ENCODE peak calls at places on chromosome 20, in ten cellular contexts. Y is HL-60, S is pancreas, K is astrocyte of the spinal cord, G is brain microvascular endothelial cell, Q is body of pancreas, J is mammary epithelial cell, D is AG04449, Z is Calu3, E is cardiac fibroblast. P is an unnamed sample.

GRCh38 chr20:44526129-44526528 is 4.3 kb upstream of the SERINC3 start:
- DNase-seq in Q (no peak), G (peak), E (peak), J (peak), Z (peak), K (peak), D (no peak), S (no peak), Y (no peak), P (no peak)

GRCh38 chr20:45913105-45913504 is 1.1 kb upstream of the PLTP start:
- DNase-seq in K (no peak), E (peak), S (no peak), Y (no peak), G (no peak), J (no peak), Q (no peak), Z (no peak), D (no peak), P (no peak)

GRCh38 chr20:12305555-12305954 is 387.9 kb downstream of the BTBD3 start:
- DNase-seq in E (no peak), Y (no peak), G (no peak), D (no peak), Z (no peak), S (no peak), Q (no peak), K (no peak), J (no peak), P (no peak)

GRCh38 chr20:59920944-59921343 is 12.5 kb downstream of the SYCP2 start:
- DNase-seq in K (no peak), G (no peak), J (no peak), E (no peak), Y (no peak), S (no peak), D (no peak), Q (no peak), Z (no peak), P (no peak)

GRCh38 chr20:34180460-34181108 is 60.6 kb upstream of the ASIP start:
- DNase-seq in Y (no peak), S (no peak), D (no peak), Q (peak), Z (peak), G (no peak), K (no peak), J (no peak), E (no peak), P (no peak)

GRCh38 chr20:19212524-19213502 is at the start of gene SLC24A3:
- DNase-seq in Y (peak), S (peak), K (peak), G (no peak), J (peak), Q (peak), E (peak), D (no peak), Z (peak), P (peak)

GRCh38 chr20:32920530-32921298 is 62.0 kb downstream of the EFCAB8 start:
- DNase-seq in J (no peak), G (no peak), Y (no peak), E (no peak), Q (no peak), Z (no peak), S (no peak), K (no peak), D (no peak), P (no peak)

GRCh38 chr20:9507544-9508239 is 6.7 kb upstream of the LAMP5 start:
- DNase-seq in K (no peak), J (no peak), E (no peak), G (no peak), S (no peak), Q (no peak), Y (no peak), Z (no peak), D (no peak), P (peak)

GRCh38 chr20:10580700-10581099 is 93.1 kb downstream of the JAG1 start:
- DNase-seq in D (no peak), Q (no peak), Z (no peak), J (no peak), E (no peak), K (no peak), Y (no peak), S (no peak), G (no peak), P (no peak)

GRCh38 chr20:45318948-45319347 is 10.8 kb upstream of the MATN4 start:
- DNase-seq in J (no peak), Q (no peak), K (no peak), S (no peak), G (no peak), Y (peak), D (no peak), E (no peak), Z (no peak), P (no peak)

GRCh38 chr20:47400685-47401084 is 44.2 kb upstream of the ZMYND8 start:
- DNase-seq in J (no peak), G (no peak), D (no peak), Q (no peak), Z (no peak), K (no peak), Y (no peak), S (no peak), E (no peak), P (no peak)

GRCh38 chr20:43691928-43692524 is 25.1 kb downstream of the MYBL2 start:
- DNase-seq in S (no peak), E (peak), D (no peak), K (peak), Z (peak), Q (peak), Y (peak), J (peak), G (peak), P (peak)

GRCh38 chr20:39717976-39718375 is 755.8 kb downstream of the DHX35 start:
- DNase-seq in D (no peak), G (no peak), K (no peak), J (no peak), Q (no peak), S (no peak), Y (no peak), Z (no peak), E (no peak), P (no peak)

GRCh38 chr20:3168079-3168828 is 5.1 kb downstream of the LZTS3 start:
- DNase-seq in Z (peak), S (peak), Y (no peak), Q (peak), J (no peak), E (no peak), G (no peak), D (no peak), K (no peak), P (peak)

GRCh38 chr20:45857836-45858250 is 429 bp downstream of the ZSWIM3 start:
- DNase-seq in Z (no peak), E (no peak), J (no peak), Q (no peak), Y (no peak), S (no peak), G (no peak), K (no peak), D (no peak), P (peak)

GRCh38 chr20:4925842-4926530 is 75.3 kb downstream of the SLC23A2 start:
- DNase-seq in Z (peak), G (peak), E (peak), Y (no peak), J (peak), Q (peak), D (no peak), K (peak), S (peak), P (no peak)

GRCh38 chr20:33914871-33915270 is 78.8 kb upstream of the RALY start:
- DNase-seq in K (peak), Z (peak), D (no peak), Q (no peak), J (peak), G (peak), S (no peak), E (peak), Y (no peak), P (peak)

GRCh38 chr20:15036938-15037337 is 699.5 kb upstream of the FLRT3 start:
- DNase-seq in S (no peak), J (no peak), G (no peak), Q (no peak), D (no peak), K (no peak), Y (no peak), Z (no peak), E (no peak), P (no peak)

GRCh38 chr20:843908-844307 is 10.4 kb downstream of the FAM110A start:
- DNase-seq in J (peak), K (no peak), G (no peak), Q (no peak), Y (no peak), D (no peak), E (no peak), Z (no peak), S (no peak), P (no peak)

GRCh38 chr20:18728165-18728866 is 85.3 kb upstream of the SCP2D1 start:
- DNase-seq in S (no peak), G (no peak), Z (no peak), Y (no peak), K (no peak), Q (no peak), D (no peak), E (no peak), J (no peak), P (peak)

GRCh38 chr20:10110151-10110550 is 75.4 kb downstream of the ANKEF1 start:
- DNase-seq in K (peak), S (no peak), E (no peak), D (no peak), Q (no peak), J (peak), Y (no peak), G (no peak), Z (no peak), P (no peak)

GRCh38 chr20:325889-326644 is 715 bp downstream of the SOX12 start:
- DNase-seq in J (peak), S (peak), E (peak), Q (peak), D (no peak), G (peak), K (peak), Z (peak), Y (peak), P (peak)

GRCh38 chr20:37911838-37912273 is 8.9 kb downstream of the VSTM2L start:
- DNase-seq in K (no peak), Y (no peak), G (no peak), E (peak), Z (no peak), D (no peak), S (no peak), Q (peak), J (peak), P (peak)

GRCh38 chr20:44717986-44718385 is 2.8 kb downstream of the CCN5 start:
- DNase-seq in D (no peak), E (no peak), J (no peak), Y (no peak), G (no peak), S (no peak), Z (peak), Q (no peak), K (no peak), P (no peak)

GRCh38 chr20:63903796-63904570 is 9.1 kb downstream of the DNAJC5 start:
- DNase-seq in J (no peak), Z (no peak), Q (no peak), K (no peak), Y (peak), E (no peak), D (no peak), G (no peak), S (peak), P (no peak)

GRCh38 chr20:47150403-47151152 is 205.9 kb downstream of the ZMYND8 start:
- DNase-seq in K (peak), Z (peak), G (peak), Q (peak), E (peak), S (no peak), D (no peak), Y (peak), J (peak), P (peak)

GRCh38 chr20:50284811-50285375 is 94.3 kb downstream of the CEBPB start:
- DNase-seq in J (no peak), G (no peak), Y (no peak), E (peak), K (peak), D (no peak), S (no peak), Z (no peak), Q (no peak), P (no peak)

GRCh38 chr20:34403908-34404307 is 40.8 kb downstream of the ITCH start:
- DNase-seq in J (no peak), E (no peak), D (no peak), K (no peak), Y (no peak), Z (no peak), Q (no peak), G (no peak), S (no peak), P (peak)

GRCh38 chr20:15475483-15475882 is 1097.8 kb downstream of the KIF16B start:
- DNase-seq in K (no peak), J (peak), S (peak), Q (peak), E (no peak), Z (peak), Y (no peak), G (no peak), D (no peak), P (no peak)

GRCh38 chr20:709864-710761 is 34.5 kb upstream of the SCRT2 start:
- DNase-seq in E (no peak), G (no peak), Z (no peak), D (no peak), J (no peak), Y (no peak), K (no peak), Q (no peak), S (no peak), P (no peak)

GRCh38 chr20:34299925-34300806 is 3.0 kb downstream of the AHCY start:
- DNase-seq in E (peak), Z (no peak), S (no peak), Y (no peak), Q (no peak), K (no peak), G (no peak), D (no peak), J (no peak), P (peak)

GRCh38 chr20:61127311-61128044 is 124.6 kb upstream of the CDH4 start:
- DNase-seq in E (peak), J (peak), G (peak), K (peak), D (peak), Z (no peak), Q (no peak), Y (no peak), S (no peak), P (no peak)

GRCh38 chr20:63857751-63858392 is 3.4 kb upstream of the ABHD16B start:
- DNase-seq in Z (no peak), K (peak), D (no peak), Y (no peak), S (peak), G (no peak), Q (no peak), E (no peak), J (no peak), P (no peak)

DNA sequence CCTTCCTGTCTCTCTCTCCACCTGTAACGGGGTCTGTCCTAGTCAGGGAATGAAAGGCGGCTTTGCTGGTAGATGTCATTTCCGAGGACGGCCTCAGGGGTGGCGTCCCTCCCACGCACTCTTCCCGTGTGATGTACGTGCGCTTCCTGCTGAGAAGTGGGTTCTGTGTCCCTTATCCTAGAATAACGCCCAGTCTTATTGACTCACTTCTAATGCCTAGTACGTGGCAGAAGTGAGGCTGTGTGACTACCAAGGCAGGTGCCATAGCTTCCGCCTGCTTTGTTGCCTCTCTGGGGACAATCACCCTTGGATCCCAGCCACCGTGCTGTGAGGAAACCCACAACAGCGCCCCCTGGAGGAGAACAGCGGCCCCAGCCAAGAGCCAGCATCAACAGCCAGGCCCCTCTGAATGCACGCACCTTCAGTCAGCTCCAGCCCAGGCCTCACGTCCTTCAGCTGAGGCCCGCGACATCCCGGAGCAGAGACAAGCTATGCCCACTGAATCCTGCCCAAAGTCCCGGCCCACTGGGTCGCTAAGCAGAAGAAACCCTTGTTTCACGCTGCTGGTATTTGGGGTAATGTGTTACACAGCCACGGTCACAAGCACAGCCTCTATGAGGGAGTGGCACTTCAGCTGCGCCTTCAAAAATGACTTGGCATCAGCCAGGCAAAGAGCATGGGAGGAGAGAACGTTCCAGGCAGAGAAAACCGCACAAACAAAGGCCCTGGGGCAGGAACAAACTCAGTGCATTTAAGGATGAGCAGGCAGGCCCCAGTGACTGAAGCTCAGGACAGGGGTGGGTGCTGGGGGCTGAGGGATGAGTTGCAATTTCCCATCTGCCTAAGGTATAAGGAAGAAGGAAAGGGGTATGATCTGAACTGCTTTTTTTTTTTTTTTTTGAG is 224.2 kb downstream of the NFATC2 start:
- DNase-seq in G (peak), Q (peak), S (peak), Z (peak), D (no peak), Y (peak), J (no peak), K (no peak), E (peak), P (peak)
- TF ChIP-seq CTCF in G (peak), Q (peak), S (peak), Z (peak), D (peak), Y (peak), J (peak), K (peak), E (peak), P (no peak)

GRCh38 chr20:54219751-54220426 is 12.0 kb downstream of the PFDN4 start:
- DNase-seq in Y (no peak), K (peak), E (peak), D (no peak), J (peak), Z (peak), S (no peak), Q (no peak), G (no peak), P (no peak)
- TF ChIP-seq CTCF in Y (peak), K (peak), E (peak), D (peak), J (peak), Z (peak), S (no peak), Q (peak), G (peak), P (peak)

DNA sequence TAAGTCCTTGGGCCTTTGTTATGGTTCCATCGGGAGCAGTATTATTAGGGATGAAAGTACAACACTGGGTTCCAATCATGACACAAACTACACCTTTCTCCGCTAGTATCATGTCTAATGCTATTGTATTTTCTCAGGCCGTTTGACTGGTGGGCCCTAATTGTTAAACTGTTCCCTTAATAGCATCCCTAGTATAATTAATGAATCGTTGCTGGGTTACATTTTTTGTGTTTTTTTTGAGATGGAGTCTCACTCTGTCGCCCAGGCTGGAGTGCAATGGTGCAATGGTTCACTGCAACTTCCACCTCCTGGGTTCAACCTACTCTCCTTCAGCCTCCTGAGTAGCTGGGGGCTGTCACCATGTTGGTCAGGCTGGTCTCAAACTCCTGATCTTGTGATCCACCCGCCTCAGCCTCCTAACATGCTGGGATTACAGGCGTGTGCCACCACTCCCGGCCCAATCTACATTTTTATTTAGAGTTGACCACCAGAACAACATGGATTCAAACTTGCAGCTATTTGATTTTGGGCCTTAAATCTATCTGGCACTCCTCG is 4.1 kb upstream of the ZNFX1 start:
- DNase-seq in S (no peak), D (no peak), Q (no peak), E (no peak), J (no peak), Y (no peak), G (no peak), Z (no peak), K (no peak), P (no peak)
- TF ChIP-seq CTCF in S (no peak), D (no peak), Q (no peak), E (no peak), J (no peak), Y (no peak), G (no peak), Z (no peak), K (no peak), P (no peak)

DNA sequence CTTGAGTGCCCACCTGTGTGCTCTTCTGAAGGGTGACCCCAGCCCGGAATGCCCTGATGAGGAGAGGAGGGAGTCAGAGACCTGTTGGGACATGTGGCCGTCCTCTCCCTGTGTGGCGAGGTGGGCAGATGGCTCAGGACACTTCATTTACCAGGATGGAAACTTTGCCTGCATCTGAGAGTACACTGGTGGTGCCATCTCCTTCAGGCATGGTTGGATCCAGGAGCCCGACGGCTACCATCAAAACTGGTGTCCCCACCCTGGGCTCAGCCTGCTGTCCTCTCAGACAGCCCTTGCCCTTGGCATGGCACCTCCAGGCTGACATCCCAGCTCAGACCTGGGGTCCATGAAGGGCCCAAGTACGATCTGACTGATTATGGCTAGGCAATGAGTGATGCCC is 7.0 kb upstream of the OSBPL2 start:
- DNase-seq in K (no peak), S (no peak), Z (no peak), D (no peak), J (no peak), Q (no peak), E (no peak), G (no peak), Y (no peak), P (no peak)
- TF ChIP-seq CTCF in K (no peak), S (no peak), Z (no peak), D (no peak), J (no peak), Q (no peak), E (no peak), G (no peak), Y (no peak), P (no peak)

DNA sequence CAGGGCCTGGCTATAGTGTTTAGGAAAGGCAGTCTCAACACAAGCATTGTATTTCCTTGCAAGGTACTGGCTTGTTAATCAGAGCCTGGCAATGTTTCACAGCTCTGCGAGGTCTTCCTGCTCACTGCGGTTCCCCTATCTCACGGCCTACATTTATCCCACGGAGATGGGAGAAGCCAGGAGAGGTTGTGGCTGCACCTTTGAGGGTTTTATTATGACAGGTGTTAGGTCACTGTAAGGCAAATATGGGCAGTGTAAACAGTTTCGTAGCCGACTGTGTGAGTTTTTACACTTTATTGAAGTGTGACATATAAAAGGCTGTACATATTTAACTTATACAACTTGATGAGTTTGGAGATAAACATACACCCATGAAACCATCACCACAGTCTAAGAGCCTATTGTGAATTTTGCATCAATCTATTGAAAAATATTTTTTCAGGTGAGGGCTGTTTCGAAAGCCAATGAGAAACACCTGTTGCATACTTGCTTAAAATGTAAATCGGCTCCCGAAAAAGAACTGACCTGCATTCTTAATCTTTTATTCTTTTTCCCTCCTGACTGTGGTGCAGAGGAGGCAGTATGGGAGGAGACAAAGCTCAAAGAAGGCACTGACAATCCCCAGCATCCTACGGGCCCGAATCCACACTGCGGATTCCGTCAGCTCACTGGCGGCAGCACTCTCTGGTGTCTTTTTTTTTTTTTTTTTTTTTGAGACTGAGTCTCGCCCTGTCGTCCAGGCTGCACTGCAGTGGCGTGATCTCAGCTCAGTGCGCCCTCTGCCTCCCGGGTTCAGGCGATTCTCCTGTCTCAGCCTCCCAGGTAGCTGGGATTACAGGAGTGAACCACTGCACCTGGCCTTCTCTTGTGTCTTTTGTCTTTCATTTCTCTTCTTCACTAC is 7.5 kb upstream of the RBM38 start:
- DNase-seq in K (no peak), E (no peak), J (no peak), Z (no peak), G (no peak), Y (no peak), S (no peak), D (no peak), Q (no peak), P (no peak)
- TF ChIP-seq CTCF in K (no peak), E (no peak), J (no peak), Z (no peak), G (no peak), Y (no peak), S (no peak), D (no peak), Q (no peak), P (no peak)

GRCh38 chr20:41452226-41452625 is 85.6 kb upstream of the EMILIN3 start:
- DNase-seq in E (no peak), Q (no peak), D (no peak), S (no peak), K (no peak), J (no peak), Z (no peak), G (no peak), Y (no peak), P (no peak)
- TF ChIP-seq CTCF in E (no peak), Q (no peak), D (no peak), S (no peak), K (no peak), J (no peak), Z (no peak), G (no peak), Y (no peak), P (no peak)

P was measured in GM13976.